ENCODE peak calls at places on chromosomes 1 and 21, in nine cellular contexts. T, Q, L, G, U, E, B, W and D are unnamed samples. For H3K4me1, the result is how much of the 10 kb centered on the place peaks cover.

GRCh38 chr1:150550222-150551048 is 1.2 kb downstream of the ADAMTSL4 start:
- DNase-seq in E (no peak), Q (no peak), U (peak), W (no peak), G (no peak), T (peak), L (no peak), B (no peak), D (no peak)

GRCh38 chr1:152953761-152954160 is 6.8 kb downstream of the SPRR5 start:
- DNase-seq in G (no peak), L (no peak), B (no peak), Q (no peak), W (no peak), E (no peak), T (no peak), U (no peak), D (no peak)

GRCh38 chr1:72326494-72326893 is 44.2 kb upstream of the NEGR1 start:
- DNase-seq in W (no peak), B (no peak), U (no peak), T (no peak), E (no peak), G (no peak), Q (no peak), L (no peak), D (no peak)

GRCh38 chr1:20498116-20498515 is 9.8 kb downstream of the MUL1 start:
- DNase-seq in U (no peak), Q (no peak), B (no peak), T (no peak), E (no peak), L (no peak), W (no peak), G (no peak), D (no peak)

GRCh38 chr1:21902378-21903012 is 34.6 kb downstream of the HSPG2 start:
- DNase-seq in T (no peak), Q (no peak), W (no peak), B (no peak), U (no peak), G (no peak), L (no peak), E (no peak), D (no peak)

GRCh38 chr1:55073187-55073916 is 34.0 kb downstream of the PCSK9 start:
- DNase-seq in E (no peak), U (no peak), G (peak), L (no peak), T (no peak), B (no peak), W (no peak), Q (no peak), D (peak)

GRCh38 chr1:8478566-8478965 is 160.7 kb downstream of the SLC45A1 start:
- DNase-seq in Q (no peak), G (no peak), B (no peak), L (no peak), U (no peak), T (no peak), W (no peak), E (no peak), D (no peak)

GRCh38 chr1:156262461-156263287 is 14.8 kb upstream of the PAQR6 start:
- DNase-seq in L (no peak), E (no peak), T (no peak), Q (no peak), U (no peak), B (peak), W (no peak), G (no peak), D (no peak)

GRCh38 chr1:43520100-43520828 is 10.4 kb upstream of the PTPRF start:
- DNase-seq in L (no peak), U (no peak), Q (no peak), W (no peak), E (no peak), G (no peak), T (no peak), B (no peak), D (no peak)

GRCh38 chr1:10059329-10059691 is 26.6 kb downstream of the UBE4B start:
- DNase-seq in Q (no peak), T (no peak), L (no peak), U (no peak), E (no peak), G (peak), W (no peak), B (no peak), D (no peak)

GRCh38 chr21:36584980-36585940 is 105.3 kb upstream of the CLDN14 start:
- DNase-seq in W (no peak), L (no peak), G (no peak), T (no peak), B (no peak), U (no peak), Q (peak), E (no peak), D (no peak)

GRCh38 chr21:32806810-32807386 is 35.3 kb upstream of the PAXBP1 start:
- DNase-seq in T (no peak), Q (no peak), E (no peak), L (no peak), U (no peak), B (no peak), W (no peak), G (no peak), D (peak)

DNA sequence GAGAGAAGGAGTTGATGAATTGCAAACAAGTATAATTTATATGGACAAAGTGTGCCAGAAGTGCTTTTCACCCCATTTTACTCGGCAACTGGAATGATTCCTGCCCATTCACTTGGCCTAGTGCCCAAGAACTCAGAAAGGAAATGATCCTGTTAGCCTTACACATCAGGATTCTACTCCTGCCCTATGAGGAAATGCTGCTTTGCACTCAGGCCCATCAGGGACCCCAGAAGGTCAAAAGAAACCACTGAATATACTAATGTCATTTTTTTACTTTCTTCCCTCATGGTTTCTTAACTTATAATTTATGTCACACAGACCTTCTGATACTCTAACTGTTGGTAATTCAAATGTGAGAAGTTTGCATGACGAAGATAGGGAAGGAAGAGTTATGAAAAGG is 65.5 kb downstream of the SAMSN1 start:
- DNase-seq in Q (no peak), T (no peak), L (no peak), B (no peak), G (no peak), W (no peak), E (no peak), U (no peak), D (no peak)
- H3K4me3 ChIP-seq in Q (no peak), T (no peak), L (no peak), B (no peak), G (no peak), W (no peak), E (no peak), U (no peak), D (no peak)

DNA sequence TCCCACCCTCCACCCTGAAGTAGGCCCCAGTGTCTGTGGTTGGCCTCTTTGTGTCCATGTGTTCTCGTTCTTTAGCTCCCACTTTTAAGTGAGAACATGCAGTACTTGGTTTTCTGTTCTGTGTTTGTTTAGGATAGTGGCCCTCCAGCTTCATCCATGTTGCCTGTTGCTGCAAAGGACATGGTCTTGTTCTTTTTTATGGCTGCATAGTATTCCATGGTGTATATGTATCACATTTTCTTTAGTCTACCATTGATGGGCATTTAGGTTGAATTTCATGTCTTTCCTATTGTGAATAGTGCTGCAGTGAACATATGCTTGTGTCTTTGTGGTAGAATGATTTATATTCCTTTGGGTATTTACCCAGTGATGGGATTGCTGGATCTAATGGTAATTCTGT is 6.1 kb downstream of the HIPK1 start:
- DNase-seq in U (no peak), Q (no peak), B (no peak), W (no peak), T (no peak), E (no peak), G (no peak), L (no peak), D (no peak)
- H3K4me1 ChIP-seq in U (under half), Q (under half), B (under half), W (under half), T (under half), E (under half), G (half or more), L (half or more), D (half or more)

DNA sequence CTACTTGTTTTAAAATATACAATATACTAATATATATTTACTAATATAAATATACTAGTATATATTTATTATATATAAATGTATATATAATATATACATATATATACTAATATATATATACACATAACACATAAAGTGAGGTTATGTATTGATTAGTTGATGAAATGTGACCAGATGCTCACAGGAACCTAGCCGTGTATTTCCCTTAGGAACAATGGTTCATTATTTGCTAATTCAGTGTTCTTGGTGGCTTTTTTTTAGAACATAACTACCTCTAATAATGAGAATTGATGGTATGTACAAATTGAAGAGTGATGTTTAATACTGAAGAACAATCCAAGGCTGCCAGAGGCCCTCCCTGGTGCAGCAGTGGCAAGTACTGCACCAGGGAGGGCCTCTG is 37.9 kb upstream of the ITPKB start:
- DNase-seq in G (no peak), L (no peak), Q (no peak), W (no peak), E (no peak), B (no peak), U (no peak), T (no peak), D (no peak)
- TF ChIP-seq POLR2A in G (no peak), L (no peak), Q (no peak), W (no peak), E (no peak), B (no peak), U (no peak), T (no peak), D (no peak)

DNA sequence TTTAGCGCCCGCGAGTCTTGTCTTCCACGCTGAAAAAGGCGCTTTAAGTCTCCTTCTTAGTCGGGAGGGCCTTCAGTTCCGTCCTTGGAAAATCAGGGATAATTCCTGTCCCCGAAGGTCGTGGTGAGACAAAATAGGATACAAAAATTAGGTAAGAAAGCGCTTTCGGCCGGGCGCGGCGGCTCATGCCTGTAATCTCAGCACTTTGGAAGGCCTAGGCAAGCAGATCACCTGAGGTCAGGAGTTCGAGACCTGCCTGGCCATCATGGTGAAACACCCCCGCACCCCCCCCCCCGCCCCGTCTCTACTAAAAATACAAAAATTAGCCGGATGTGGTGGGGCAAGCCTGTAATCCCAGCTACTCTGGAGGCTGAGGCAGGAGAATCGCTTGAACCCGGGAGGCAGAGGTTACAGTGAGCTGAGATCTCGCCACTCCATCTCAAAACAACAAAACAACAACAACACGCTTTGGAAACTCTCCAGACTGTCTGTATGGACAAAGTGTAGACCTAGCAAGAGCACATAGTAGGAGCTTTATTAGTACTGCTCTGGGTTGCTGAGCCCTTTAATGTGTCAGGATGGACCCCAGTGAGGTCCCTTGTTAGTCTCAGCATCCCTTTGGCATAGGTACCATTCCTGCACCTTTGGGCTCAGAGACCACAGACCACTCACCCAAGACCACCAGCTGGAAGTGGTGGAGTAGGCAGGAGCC is 790 bp upstream of the TMEM54 start:
- DNase-seq in T (no peak), B (no peak), U (no peak), G (no peak), E (no peak), W (no peak), L (no peak), Q (no peak), D (no peak)
- H3K4me3 ChIP-seq in T (peak), B (peak), U (peak), G (peak), E (peak), W (peak), L (peak), Q (peak), D (peak)